ENCODE peak calls at places on chromosomes 2 and 18, in four cellular contexts. V is IMR-90, A is endothelial cell of umbilical vein, N is K562. H is an unnamed sample.

GRCh38 chr2:29806461-29806860 is 114.9 kb downstream of the ALK start:
- DNase-seq in N (no peak), A (no peak), V (no peak), H (no peak)

GRCh38 chr2:199309411-199309810 is 148.3 kb downstream of the SATB2 start:
- DNase-seq in N (no peak), V (no peak), A (no peak), H (no peak)

GRCh38 chr2:238973038-238973772 is 125.3 kb downstream of the TWIST2 start:
- DNase-seq in V (peak; percentile 26), A (peak; percentile 69), N (no peak), H (no peak)

GRCh38 chr2:26850565-26850964 is 2.6 kb downstream of the DPYSL5 start:
- DNase-seq in V (no peak), A (no peak), N (peak; percentile 7), H (no peak)

GRCh38 chr2:74583504-74583903 is 29.0 kb downstream of the DOK1 start:
- DNase-seq in V (peak; percentile 58), N (no peak), A (no peak), H (no peak)

GRCh38 chr2:44335806-44336538 is 25.3 kb downstream of the PREPL start:
- DNase-seq in A (no peak), N (no peak), V (peak; percentile 41), H (no peak)

GRCh38 chr2:46666044-46666662 is 186.8 kb downstream of the TMEM247 start:
- DNase-seq in V (no peak), N (no peak), A (no peak), H (no peak)

GRCh38 chr2:72581560-72582181 is 244.2 kb downstream of the EXOC6B start:
- DNase-seq in V (no peak), A (no peak), N (no peak), H (no peak)

GRCh38 chr2:234368861-234369261 is 128.0 kb downstream of the ARL4C start:
- DNase-seq in N (no peak), A (no peak), V (peak; percentile 28), H (peak; percentile 41)

GRCh38 chr2:192150166-192150565 is 44.6 kb downstream of the TMEFF2 start:
- DNase-seq in V (no peak), N (no peak), A (no peak), H (no peak)

GRCh38 chr2:152343426-152343825 is 8.5 kb downstream of the FMNL2 start:
- DNase-seq in V (no peak), A (no peak), N (no peak), H (no peak)

GRCh38 chr18:31610841-31611240 is 19.2 kb downstream of the TTR start:
- DNase-seq in A (peak; percentile 26), V (no peak), N (no peak), H (no peak)

GRCh38 chr2:146916914-146917313 is 927.9 kb upstream of the ACVR2A start:
- DNase-seq in A (no peak), N (no peak), V (no peak), H (no peak)

GRCh38 chr2:227376911-227377396 is 2.2 kb downstream of the TM4SF20 start:
- DNase-seq in N (no peak), V (peak; percentile 35), A (no peak), H (no peak)

GRCh38 chr2:67797801-67798535 is 264.8 kb downstream of the C1D start:
- DNase-seq in N (no peak), A (peak; percentile 58), V (peak; percentile 66), H (no peak)

GRCh38 chr2:241933175-241933911 is 63.8 kb downstream of the RTP5 start:
- DNase-seq in A (no peak), N (no peak), V (no peak), H (no peak)

GRCh38 chr2:86623549-86624547 is at the start of gene RNF103:
- DNase-seq in N (peak; percentile 91), V (peak; percentile 81), A (peak; percentile 92), H (no peak)

GRCh38 chr18:11963991-11964484 is 17.3 kb upstream of the IMPA2 start:
- DNase-seq in A (no peak), V (peak; percentile 79), N (no peak), H (no peak)

GRCh38 chr2:231037731-231038482 is 584 bp downstream of the C2orf72 start:
- DNase-seq in V (no peak), A (no peak), N (peak; percentile 37), H (no peak)

GRCh38 chr2:235416816-235417499 is 76.9 kb upstream of the AGAP1 start:
- DNase-seq in A (no peak), V (peak; percentile 12), N (no peak), H (no peak)

GRCh38 chr2:216172493-216172892 is 63.3 kb downstream of the XRCC5 start:
- DNase-seq in N (no peak), A (no peak), V (no peak), H (no peak)

GRCh38 chr18:23487738-23488625 is 15.3 kb upstream of the RMC1 start:
- DNase-seq in V (peak; percentile 33), A (peak; percentile 91), N (peak; percentile 36), H (no peak)

GRCh38 chr2:211103989-211104388 is 547.6 kb downstream of the CPS1 start:
- DNase-seq in N (no peak), A (no peak), V (no peak), H (no peak)

GRCh38 chr18:12420831-12421421 is 13.2 kb downstream of the PRELID3A start:
- DNase-seq in N (no peak), A (no peak), V (no peak), H (no peak)

GRCh38 chr2:110990440-110990839 is 130.3 kb upstream of the BCL2L11 start:
- DNase-seq in V (no peak), A (no peak), N (no peak), H (no peak)

GRCh38 chr2:110994250-110994961 is 126.3 kb upstream of the BCL2L11 start:
- DNase-seq in V (no peak), N (no peak), A (peak; percentile 2), H (no peak)

GRCh38 chr2:110993557-110994231 is 127.0 kb upstream of the BCL2L11 start:
- DNase-seq in N (no peak), A (peak; percentile 30), V (no peak), H (no peak)

GRCh38 chr2:110992886-110993285 is 127.8 kb upstream of the BCL2L11 start:
- DNase-seq in N (no peak), V (no peak), A (no peak), H (no peak)

GRCh38 chr2:110991951-110992350 is 128.8 kb upstream of the BCL2L11 start:
- DNase-seq in V (no peak), N (no peak), A (no peak), H (no peak)
- H3K9me1 ChIP-seq in V (no peaks in the 10 kb centered on the region), N (no peaks in the 10 kb centered on the region), A (no peaks in the 10 kb centered on the region), H (no peaks in the 10 kb centered on the region)

DNA sequence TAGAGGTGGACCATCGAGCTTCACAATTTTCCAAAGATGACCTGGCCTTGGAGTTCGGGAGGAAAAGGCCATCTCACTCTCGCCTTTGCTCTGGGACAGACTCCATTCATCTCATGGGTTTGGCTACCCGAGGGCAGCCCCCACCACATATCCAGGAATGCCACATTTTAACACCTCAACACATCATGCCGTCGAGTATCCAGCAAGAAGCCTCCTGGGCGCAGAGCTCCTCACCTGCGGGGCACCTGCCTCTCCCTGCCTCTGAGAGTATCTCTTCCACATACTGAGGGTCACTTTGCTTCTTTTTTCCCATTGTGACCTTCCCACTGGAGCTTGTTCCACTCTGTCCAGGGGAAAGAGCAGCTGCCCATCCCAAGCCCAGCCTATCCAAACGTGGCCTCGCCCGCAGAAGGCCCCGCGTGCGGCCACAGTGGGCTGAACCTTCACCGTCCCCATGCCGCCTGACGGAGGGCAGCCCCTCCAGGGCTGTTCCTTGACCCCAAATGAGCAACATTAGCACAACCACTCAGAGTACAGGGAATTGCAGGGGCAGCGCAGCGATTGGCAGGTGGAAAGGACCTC is 5.5 kb upstream of the LIMS2 start:
- DNase-seq in A (no peak), V (no peak), N (no peak), H (no peak)
- H3K4me2 ChIP-seq in A (no peak overlapping the region), V (no peak overlapping the region), N (no peak overlapping the region), H (no peak overlapping the region)

DNA sequence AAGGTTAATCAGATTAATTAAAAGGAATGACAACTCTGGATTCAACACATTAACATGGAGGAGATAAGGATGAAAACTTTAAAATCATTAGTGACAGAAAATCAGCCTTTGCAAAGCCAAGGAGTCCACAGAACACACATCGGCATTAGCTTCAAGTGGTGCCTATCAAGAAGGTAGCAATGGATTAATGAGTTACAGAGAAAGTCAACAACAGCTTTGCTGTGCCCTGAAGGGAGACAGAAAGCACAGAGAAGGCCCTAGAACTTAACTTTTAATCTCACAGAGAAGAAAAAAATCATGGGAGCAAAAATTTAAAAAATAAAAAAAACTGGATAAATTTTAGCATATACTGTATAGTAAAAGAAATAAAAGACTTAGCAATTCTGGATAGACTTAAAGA is 88.5 kb downstream of the KCNH7 start:
- DNase-seq in N (no peak), A (no peak), V (no peak), H (no peak)
- H3K9me1 ChIP-seq in N (no peaks in the 10 kb centered on the region), A (no peaks in the 10 kb centered on the region), V (no peaks in the 10 kb centered on the region), H (no peaks in the 10 kb centered on the region)

GRCh38 chr2:126943612-126944011 is 44.9 kb downstream of the TEX51 start:
- DNase-seq in A (no peak), N (no peak), V (no peak), H (no peak)
- H3K4me2 ChIP-seq in A (no peak overlapping the region), N (no peak overlapping the region), V (no peak overlapping the region), H (no peak overlapping the region)

GRCh38 chr18:37309861-37310260 is 255.7 kb downstream of the CELF4 start:
- DNase-seq in V (no peak), A (no peak), N (no peak), H (no peak)
- H3K9me1 ChIP-seq in V (no peaks in the 10 kb centered on the region), A (no peaks in the 10 kb centered on the region), N (no peaks in the 10 kb centered on the region), H (no peaks in the 10 kb centered on the region)

DNA sequence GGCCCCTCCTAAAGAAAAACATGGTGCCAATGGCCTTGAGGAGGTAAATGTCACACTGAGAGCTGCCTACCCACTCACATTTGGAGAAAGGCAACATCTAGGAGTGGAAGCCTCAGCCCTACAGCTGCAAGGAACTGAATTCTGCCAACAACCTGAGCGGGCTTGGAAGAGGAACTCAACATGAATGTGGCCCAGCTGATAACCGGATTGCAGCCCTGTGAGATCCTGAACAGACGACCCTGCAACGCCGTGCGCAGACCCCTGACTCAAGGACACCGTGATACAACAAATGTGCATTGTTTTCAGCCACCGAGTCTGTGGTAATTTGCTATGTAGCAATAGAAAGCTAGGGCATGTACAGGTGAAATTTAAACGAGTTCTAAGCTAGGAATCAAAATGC is 99.4 kb downstream of the MYOM1 start:
- DNase-seq in N (no peak), A (no peak), V (no peak), H (no peak)
- H3K4me2 ChIP-seq in N (peak overlapping the region; percentile 26), A (no peak overlapping the region), V (no peak overlapping the region), H (no peak overlapping the region)

DNA sequence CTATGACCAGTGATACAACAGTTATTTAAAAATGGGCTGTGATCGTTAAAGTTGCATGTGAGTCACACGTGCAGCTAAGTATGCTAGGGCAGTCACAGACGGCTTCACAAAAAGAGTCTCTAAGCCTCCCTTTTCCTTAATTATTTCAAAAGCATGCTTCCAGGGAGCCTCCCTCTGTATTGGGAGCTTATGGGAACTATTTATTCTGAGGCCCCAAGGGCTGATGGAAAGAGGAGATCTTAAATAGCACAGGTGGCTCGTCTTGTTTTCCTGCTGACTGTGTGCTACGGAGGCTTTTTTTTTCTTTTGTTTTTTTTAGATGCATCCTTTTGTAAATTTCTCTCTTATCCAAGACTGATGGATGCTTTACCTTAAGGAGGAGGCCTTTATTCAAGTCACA is 94.3 kb downstream of the ADCYAP1 start:
- DNase-seq in A (no peak), V (no peak), N (no peak), H (no peak)
- H3K9me1 ChIP-seq in A (no peaks in the 10 kb centered on the region), V (no peaks in the 10 kb centered on the region), N (no peaks in the 10 kb centered on the region), H (no peaks in the 10 kb centered on the region)

H was measured in keratinocyte.